ENCODE peak calls at places on chromosome 7, in ten cellular contexts. O is stomach, T is A549, Y is body of pancreas, M is Peyer's patch, W is ovary, X is spleen, R is prostate gland, P is IMR-90, L is sigmoid colon. Z is an unnamed sample.

GRCh38 chr7:73870041-73870492 is 9.1 kb downstream of the TMEM270 start:
- DNase-seq in P (no peak), R (no peak), O (no peak), L (peak; percentile 73), M (no peak), Y (no peak), W (no peak), X (no peak), T (no peak), Z (no peak)

GRCh38 chr7:111029574-111030357 is 61.2 kb upstream of the LRRN3 start:
- DNase-seq in L (no peak), T (no peak), P (peak; percentile 17), M (no peak), X (no peak), O (no peak), W (no peak), R (no peak), Y (peak; percentile 29), Z (no peak)

GRCh38 chr7:133051066-133051465 is 30.8 kb downstream of the CHCHD3 start:
- DNase-seq in M (no peak), T (peak; percentile 17), P (peak; percentile 68), R (no peak), O (no peak), L (no peak), Y (peak; percentile 39), W (no peak), X (no peak), Z (peak; percentile 88)

GRCh38 chr7:155279787-155280445 is 17.8 kb upstream of the INSIG1 start:
- DNase-seq in P (no peak), M (no peak), R (no peak), W (no peak), T (no peak), O (no peak), L (no peak), Y (no peak), X (no peak), Z (no peak)

GRCh38 chr7:40572810-40573470 is 438.1 kb downstream of the SUGCT start:
- DNase-seq in M (no peak), L (no peak), O (no peak), X (no peak), R (no peak), Y (no peak), T (no peak), P (peak; percentile 93), W (no peak), Z (no peak)

GRCh38 chr7:75732764-75733630 is 5.7 kb downstream of the HIP1 start:
- DNase-seq in L (no peak), X (no peak), O (no peak), R (no peak), M (no peak), W (no peak), T (peak; percentile 70), Y (no peak), P (peak; percentile 91), Z (no peak)

GRCh38 chr7:100570954-100571828 is 2.5 kb downstream of the SAP25 start:
- DNase-seq in L (peak; percentile 67), R (no peak), M (no peak), T (no peak), Y (peak; percentile 40), W (no peak), X (peak; percentile 78), P (no peak), O (no peak), Z (no peak)

GRCh38 chr7:111312966-111313365 is 222.0 kb downstream of the LRRN3 start:
- DNase-seq in W (no peak), T (peak; percentile 27), P (peak; percentile 18), O (no peak), X (no peak), Y (no peak), L (no peak), M (no peak), R (no peak), Z (peak; percentile 22)

GRCh38 chr7:137142376-137142775 is 201.2 kb downstream of the PTN start:
- DNase-seq in M (no peak), W (no peak), T (no peak), Y (no peak), X (no peak), R (no peak), P (peak; percentile 58), O (no peak), L (no peak), Z (no peak)

GRCh38 chr7:99006739-99007424 is 128.6 kb downstream of the TRRAP start:
- DNase-seq in L (no peak), X (no peak), P (no peak), Y (no peak), T (no peak), W (no peak), O (no peak), R (no peak), M (no peak), Z (no peak)

GRCh38 chr7:12715372-12716133 is 28.1 kb downstream of the ARL4A start:
- DNase-seq in L (peak; percentile 78), M (peak; percentile 20), P (peak; percentile 95), W (peak; percentile 29), X (peak; percentile 81), R (peak; percentile 89), O (peak; percentile 79), T (peak; percentile 98), Y (peak; percentile 80), Z (peak; percentile 86)
- TF ChIP-seq POLR2A in L (no peak), M (peak; percentile 76), P (no peak), W (no peak), X (no peak), R (no peak), O (no peak), T (peak; percentile 40), Y (no peak), Z (peak; percentile 89)

DNA sequence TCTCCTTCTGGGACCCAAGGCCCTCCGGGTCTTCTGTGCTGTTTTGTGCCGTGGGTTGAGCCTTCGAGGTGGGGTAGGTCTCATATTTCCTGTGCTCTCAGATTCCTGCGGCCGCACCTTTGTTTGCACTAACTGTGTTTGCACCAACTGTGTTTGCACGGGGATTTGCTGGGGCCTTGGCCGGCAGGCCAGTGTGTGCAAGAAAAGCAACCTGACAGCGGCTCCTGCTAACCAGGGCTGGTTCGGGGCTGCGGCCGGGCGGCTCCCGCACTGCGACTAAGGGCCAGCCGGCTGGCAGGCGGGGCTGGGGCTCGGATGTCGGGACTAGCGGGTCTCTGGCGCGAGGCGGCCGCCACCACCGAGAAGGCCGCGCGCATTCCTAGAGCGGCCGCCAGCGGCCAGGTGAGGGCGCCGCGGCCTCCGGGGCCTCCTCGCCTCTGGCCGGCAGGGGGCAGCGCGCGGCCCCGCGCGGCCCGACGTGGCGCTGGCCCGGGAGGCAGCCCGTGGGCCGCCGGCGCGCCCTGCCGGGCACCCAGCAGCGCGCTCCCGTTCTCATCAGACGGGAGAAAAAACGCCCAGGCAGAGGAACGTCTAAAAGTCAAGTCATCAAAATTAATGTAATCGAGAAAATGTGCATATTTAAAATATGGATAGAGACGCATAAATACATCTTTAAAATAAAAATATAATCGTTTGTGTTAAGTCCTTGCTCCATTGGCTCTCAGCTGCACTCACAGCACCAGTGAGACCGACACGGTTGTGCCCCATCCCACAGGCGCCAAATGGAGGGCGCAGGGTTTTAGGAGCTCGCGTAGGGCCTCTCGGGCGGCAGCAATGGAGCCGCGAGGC is 38.6 kb downstream of the ZNF777 start:
- DNase-seq in M (peak; percentile 60), W (peak; percentile 65), P (peak; percentile 53), O (peak; percentile 74), L (no peak), Y (peak; percentile 69), X (peak; percentile 96), T (peak; percentile 85), R (peak; percentile 41), Z (peak; percentile 93)
- TF ChIP-seq POLR2A in M (peak; percentile 38), W (no peak), P (no peak), O (no peak), L (no peak), Y (peak; percentile 55), X (no peak), T (peak; percentile 48), R (no peak), Z (no peak)

DNA sequence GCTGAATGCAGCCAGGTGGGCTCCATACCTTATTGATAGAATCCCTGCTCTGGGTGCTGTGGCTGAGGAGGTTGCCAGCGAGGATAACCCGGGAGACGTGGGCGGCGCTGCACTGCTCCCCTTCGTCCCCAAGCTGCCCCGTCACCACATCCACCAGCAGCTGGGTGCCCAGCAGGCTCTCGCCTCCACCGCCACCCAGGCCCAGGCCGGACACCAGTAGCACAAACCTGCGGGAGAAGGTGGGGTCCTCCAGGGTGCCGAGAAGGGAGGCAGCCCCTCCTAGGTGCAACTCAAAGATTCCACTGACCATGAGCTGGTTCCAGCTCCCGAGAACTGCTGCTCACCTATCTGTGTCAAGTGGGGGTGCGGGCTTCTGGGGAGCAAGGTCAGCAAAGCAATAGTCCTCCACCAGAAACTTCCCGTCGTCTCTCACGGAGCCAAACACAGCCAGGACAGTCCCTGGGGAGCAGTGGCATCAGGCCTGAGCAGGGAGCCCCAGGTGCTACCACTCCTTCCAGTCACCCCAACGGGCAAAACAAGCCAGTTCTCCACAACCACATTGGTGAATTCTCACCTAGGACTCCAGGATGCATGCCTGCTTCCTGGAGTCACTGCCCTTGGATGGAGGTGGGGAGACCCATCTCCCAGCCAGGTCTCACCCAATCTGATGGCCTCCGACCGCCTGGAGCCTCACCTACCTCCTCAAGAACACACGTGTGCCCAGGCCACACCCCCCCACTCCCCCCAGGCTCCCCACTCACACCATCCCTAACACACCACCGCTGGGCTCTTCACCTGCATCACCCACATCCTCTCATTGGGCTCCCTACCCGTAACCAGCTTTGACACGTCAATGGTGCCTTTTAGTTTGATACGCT is 6.3 kb downstream of the POLD2 start:
- DNase-seq in T (no peak), W (no peak), Y (no peak), X (peak; percentile 71), O (no peak), L (no peak), R (no peak), M (no peak), P (no peak), Z (no peak)
- TF ChIP-seq POLR2A in T (no peak), W (no peak), Y (no peak), X (no peak), O (no peak), L (no peak), R (no peak), M (no peak), P (no peak), Z (no peak)

DNA sequence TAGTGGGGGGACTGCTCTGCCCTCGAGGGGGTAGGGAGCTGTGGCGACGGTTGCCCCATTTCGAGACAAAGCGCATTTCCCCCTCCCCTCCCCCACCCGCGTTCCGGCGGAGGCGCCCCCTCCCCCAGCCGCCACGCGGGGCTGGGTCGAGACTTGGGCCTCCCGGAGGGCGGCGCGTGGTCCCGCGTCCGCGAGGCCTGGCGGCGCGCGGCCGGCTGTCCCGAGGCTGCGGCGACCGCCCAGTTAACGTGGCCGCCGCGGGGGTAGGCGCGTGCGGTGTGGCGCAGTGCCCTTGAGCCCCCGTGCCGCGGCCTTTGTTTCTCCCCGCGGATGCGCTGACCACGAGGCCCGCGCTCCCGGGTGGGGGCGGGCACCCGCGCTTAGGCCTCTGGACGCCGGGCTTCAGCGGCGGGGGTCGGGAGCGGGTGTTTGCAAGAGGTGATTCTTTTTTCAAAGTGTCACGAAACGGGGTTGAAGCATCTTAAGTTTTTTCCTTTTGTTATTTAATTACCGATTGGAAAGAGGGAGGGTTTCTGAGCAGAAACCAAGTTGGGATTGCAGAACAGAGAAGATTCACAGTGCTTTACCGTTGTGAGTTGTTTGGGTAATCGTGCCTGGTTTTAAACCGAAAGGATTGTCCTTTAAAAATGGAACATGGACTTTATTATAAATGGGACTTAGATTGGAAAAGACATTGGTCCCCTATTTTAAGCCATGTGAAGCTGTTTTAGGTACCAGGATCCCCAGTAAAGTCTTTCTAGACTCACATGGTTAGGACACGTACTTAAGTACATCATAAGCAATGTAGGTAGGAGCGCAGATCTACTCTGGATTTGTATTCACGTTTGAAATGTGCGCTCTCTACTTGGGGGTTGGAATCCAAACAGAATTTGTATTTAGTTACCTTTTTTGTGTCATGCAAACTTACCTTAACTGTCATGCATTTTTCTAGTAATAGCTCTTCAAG is 757 bp downstream of the CBX3 start:
- DNase-seq in L (peak; percentile 71), R (no peak), Y (peak; percentile 52), T (peak; percentile 54), P (no peak), M (peak; percentile 49), X (peak; percentile 92), W (peak; percentile 82), O (peak; percentile 38), Z (peak; percentile 77)
- TF ChIP-seq POLR2A in L (no peak), R (no peak), Y (no peak), T (peak; percentile 41), P (peak; percentile 22), M (no peak), X (no peak), W (peak; percentile 6), O (no peak), Z (no peak)

Z was measured in erythroblast.